ENCODE peak calls at places on chromosomes 11 and 22, in seven cellular contexts. One of them, this sample, is unnamed.

GRCh38 chr11:108669261-108669660 is 4.4 kb downstream of the DDX10 start:
- DNase-seq in AG04450: no peak
- DNase-seq in H1: no peak
- DNase-seq in germinal center: no peak
- DNase-seq in NCI-H1105: no peak
- DNase-seq in activated CD8-positive, alpha-beta memory T cell treated with anti-CD3 and anti-CD28 coated beads, Interleukin-2, amount 10 ng/mL, durations not matched to agents 7 days and 5 days: no peak
- DNase-seq in CD4-positive, alpha-beta T cell: no peak
- DNase-seq in this sample: no peak

GRCh38 chr11:123797065-123797940 is 8.8 kb downstream of the OR6M1 start:
- DNase-seq in germinal center: no peak
- DNase-seq in NCI-H1105: peak
- DNase-seq in CD4-positive, alpha-beta T cell: no peak
- DNase-seq in H1: no peak
- DNase-seq in activated CD8-positive, alpha-beta memory T cell treated with anti-CD3 and anti-CD28 coated beads, Interleukin-2, amount 10 ng/mL, durations not matched to agents 7 days and 5 days: no peak
- DNase-seq in AG04450: no peak
- DNase-seq in this sample: no peak

GRCh38 chr11:57778318-57779037 is 16.9 kb downstream of the CTNND1 start:
- DNase-seq in CD4-positive, alpha-beta T cell: no peak
- DNase-seq in AG04450: peak
- DNase-seq in NCI-H1105: peak
- DNase-seq in germinal center: no peak
- DNase-seq in H1: peak
- DNase-seq in activated CD8-positive, alpha-beta memory T cell treated with anti-CD3 and anti-CD28 coated beads, Interleukin-2, amount 10 ng/mL, durations not matched to agents 7 days and 5 days: no peak
- DNase-seq in this sample: peak

GRCh38 chr22:22164541-22165272 is 79.9 kb upstream of the VPREB1 start:
- DNase-seq in germinal center: peak
- DNase-seq in CD4-positive, alpha-beta T cell: no peak
- DNase-seq in AG04450: no peak
- DNase-seq in H1: no peak
- DNase-seq in activated CD8-positive, alpha-beta memory T cell treated with anti-CD3 and anti-CD28 coated beads, Interleukin-2, amount 10 ng/mL, durations not matched to agents 7 days and 5 days: no peak
- DNase-seq in NCI-H1105: no peak
- DNase-seq in this sample: no peak

GRCh38 chr11:127308291-127308690 is 307.7 kb upstream of the KIRREL3 start:
- DNase-seq in NCI-H1105: no peak
- DNase-seq in AG04450: no peak
- DNase-seq in activated CD8-positive, alpha-beta memory T cell treated with anti-CD3 and anti-CD28 coated beads, Interleukin-2, amount 10 ng/mL, durations not matched to agents 7 days and 5 days: no peak
- DNase-seq in germinal center: no peak
- DNase-seq in CD4-positive, alpha-beta T cell: no peak
- DNase-seq in H1: no peak
- DNase-seq in this sample: no peak

GRCh38 chr11:112513936-112514716 is 253.5 kb upstream of the PLET1 start:
- DNase-seq in germinal center: no peak
- DNase-seq in NCI-H1105: peak
- DNase-seq in AG04450: no peak
- DNase-seq in H1: peak
- DNase-seq in CD4-positive, alpha-beta T cell: no peak
- DNase-seq in activated CD8-positive, alpha-beta memory T cell treated with anti-CD3 and anti-CD28 coated beads, Interleukin-2, amount 10 ng/mL, durations not matched to agents 7 days and 5 days: no peak
- DNase-seq in this sample: no peak

GRCh38 chr11:84398017-84398626 is 1112.0 kb upstream of the CCDC90B start:
- DNase-seq in AG04450: no peak
- DNase-seq in CD4-positive, alpha-beta T cell: no peak
- DNase-seq in activated CD8-positive, alpha-beta memory T cell treated with anti-CD3 and anti-CD28 coated beads, Interleukin-2, amount 10 ng/mL, durations not matched to agents 7 days and 5 days: no peak
- DNase-seq in NCI-H1105: no peak
- DNase-seq in H1: no peak
- DNase-seq in germinal center: no peak
- DNase-seq in this sample: no peak

GRCh38 chr11:11408436-11409221 is 55.6 kb upstream of the CSNK2A3 start:
- DNase-seq in germinal center: no peak
- DNase-seq in NCI-H1105: no peak
- DNase-seq in activated CD8-positive, alpha-beta memory T cell treated with anti-CD3 and anti-CD28 coated beads, Interleukin-2, amount 10 ng/mL, durations not matched to agents 7 days and 5 days: no peak
- DNase-seq in AG04450: no peak
- DNase-seq in H1: no peak
- DNase-seq in CD4-positive, alpha-beta T cell: no peak
- DNase-seq in this sample: no peak